ENCODE peak calls at places on chromosome 7, in nine cellular contexts. C is GM12878, D is hepatocyte, Q is A549, X is lung, A is SK-N-SH, Y is endothelial cell of umbilical vein, B is stomach, Z is right lobe of liver. P is an unnamed sample.
A peak's percentile ranks its signal among the peaks of the same experiment; 100 is the strongest.

GRCh38 chr7:155222046-155222445 is 75.6 kb upstream of the INSIG1 start:
- DNase-seq in C (no peak), D (no peak), Q (no peak), X (no peak), A (no peak), Y (no peak), B (no peak), Z (no peak), P (no peak)

GRCh38 chr7:98831641-98832221 is 38.1 kb downstream of the TMEM130 start:
- DNase-seq in C (no peak), D (no peak), Q (no peak), X (no peak), A (peak; percentile 69), Y (peak; percentile 18), B (no peak), Z (no peak), P (no peak)

GRCh38 chr7:85764034-85764433 is 577.2 kb upstream of the SEMA3D start:
- DNase-seq in C (no peak), D (no peak), Q (no peak), X (no peak), A (no peak), Y (no peak), B (no peak), Z (no peak), P (no peak)

GRCh38 chr7:39811161-39811614 is 138.9 kb upstream of the CDK13 start:
- DNase-seq in C (no peak), D (no peak), Q (no peak), X (no peak), A (peak; percentile 81), Y (no peak), B (no peak), Z (no peak), P (no peak)

GRCh38 chr7:135710417-135711138 is 17.4 kb downstream of the SLC13A4 start:
- DNase-seq in C (no peak), D (peak; percentile 16), Q (peak; percentile 46), X (no peak), A (peak; percentile 83), Y (no peak), B (no peak), Z (no peak), P (no peak)

GRCh38 chr7:129247087-129247486 is 22.3 kb downstream of the AHCYL2 start:
- DNase-seq in C (no peak), D (no peak), Q (no peak), X (no peak), A (no peak), Y (peak; percentile 17), B (no peak), Z (no peak), P (no peak)

GRCh38 chr7:158018971-158019645 is 568.5 kb downstream of the PTPRN2 start:
- DNase-seq in C (no peak), D (no peak), Q (no peak), X (no peak), A (no peak), Y (no peak), B (peak; percentile 17), Z (no peak), P (no peak)

GRCh38 chr7:2586326-2587020 is 27.7 kb downstream of the IQCE start:
- DNase-seq in C (no peak), D (no peak), Q (no peak), X (no peak), A (no peak), Y (no peak), B (no peak), Z (no peak), P (no peak)

GRCh38 chr7:44974549-44974948 is 4.3 kb downstream of the MYO1G start:
- DNase-seq in C (no peak), D (no peak), Q (no peak), X (no peak), A (no peak), Y (no peak), B (no peak), Z (no peak), P (no peak)

GRCh38 chr7:158475036-158475678 is 112.5 kb downstream of the PTPRN2 start:
- DNase-seq in C (no peak), D (no peak), Q (no peak), X (no peak), A (no peak), Y (no peak), B (no peak), Z (no peak), P (no peak)

GRCh38 chr7:17239046-17239445 is 59.4 kb upstream of the AHR start:
- DNase-seq in C (no peak), D (no peak), Q (no peak), X (no peak), A (no peak), Y (peak; percentile 27), B (no peak), Z (no peak), P (no peak)

GRCh38 chr7:28389504-28390385 is 22.6 kb upstream of the CREB5 start:
- DNase-seq in C (no peak), D (peak; percentile 86), Q (no peak), X (no peak), A (peak; percentile 44), Y (peak; percentile 76), B (no peak), Z (no peak), P (peak; percentile 37)

GRCh38 chr7:117230276-117231046 is 92.4 kb downstream of the WNT2 start:
- DNase-seq in C (peak; percentile 66), D (no peak), Q (no peak), X (no peak), A (no peak), Y (no peak), B (no peak), Z (no peak), P (no peak)

GRCh38 chr7:80140388-80140787 is 5.8 kb downstream of the GNAI1 start:
- DNase-seq in C (no peak), D (no peak), Q (no peak), X (no peak), A (no peak), Y (no peak), B (no peak), Z (no peak), P (no peak)

DNA sequence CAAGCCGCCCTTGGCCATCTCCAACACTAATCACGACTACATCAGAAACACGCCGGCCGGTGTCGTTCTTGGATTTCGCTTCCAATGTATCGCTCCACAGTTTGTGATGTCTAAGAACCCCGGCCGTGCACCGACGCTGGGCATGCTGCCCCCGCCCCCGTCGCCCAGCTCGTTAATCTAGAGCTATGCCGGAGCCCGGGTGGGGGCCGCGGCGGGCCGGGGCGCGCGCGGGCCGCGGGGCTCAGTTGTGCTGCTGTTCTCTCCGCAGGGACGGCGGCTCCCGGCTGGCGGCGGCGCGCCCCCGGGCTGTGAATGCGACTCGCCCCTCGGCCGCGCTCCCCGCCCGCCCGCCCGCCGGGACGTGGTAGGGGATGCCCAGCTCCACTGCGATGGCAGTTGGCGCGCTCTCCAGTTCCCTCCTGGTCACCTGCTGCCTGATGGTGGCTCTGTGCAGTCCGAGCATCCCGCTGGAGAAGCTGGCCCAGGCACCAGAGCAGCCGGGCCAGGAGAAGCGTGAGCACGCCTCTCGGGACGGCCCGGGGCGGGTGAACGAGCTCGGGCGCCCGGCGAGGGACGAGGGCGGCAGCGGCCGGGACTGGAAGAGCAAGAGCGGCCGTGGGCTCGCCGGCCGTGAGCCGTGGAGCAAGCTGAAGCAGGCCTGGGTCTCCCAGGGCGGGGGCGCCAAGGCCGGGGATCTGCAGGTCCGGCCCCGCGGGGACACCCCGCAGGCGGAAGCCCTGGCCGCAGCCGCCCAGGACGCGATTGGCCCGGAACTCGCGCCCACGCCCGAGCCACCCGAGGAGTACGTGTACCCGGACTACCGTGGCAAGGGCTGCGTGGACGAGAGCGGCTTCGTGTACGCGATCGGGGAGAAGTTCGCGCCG is 1.9 kb downstream of the VWC2 start:
- DNase-seq in C (no peak), D (peak; percentile 27), Q (no peak), X (no peak), A (peak; percentile 31), Y (no peak), B (no peak), Z (no peak), P (no peak)
- H3K4me3 ChIP-seq in C (no peak overlapping the region), D (no peak overlapping the region), Q (no peak overlapping the region), X (peak overlapping the region; percentile 29), A (no peak overlapping the region), Y (no peak overlapping the region), B (peak overlapping the region; percentile 44), Z (no peak overlapping the region), P (no peak overlapping the region)

GRCh38 chr7:24334012-24334411 is 50.0 kb downstream of the NPY start:
- DNase-seq in C (no peak), D (no peak), Q (no peak), X (no peak), A (no peak), Y (no peak), B (no peak), Z (no peak), P (no peak)
- TF ChIP-seq CTCF in C (no peak), D (no peak), Q (no peak), X (no peak), A (no peak), Y (no peak), B (no peak), Z (no peak), P (no peak)

GRCh38 chr7:150565239-150565638 is 2.0 kb upstream of the GIMAP4 start:
- DNase-seq in C (no peak), D (no peak), Q (no peak), X (no peak), A (no peak), Y (no peak), B (no peak), Z (no peak), P (no peak)
- H3K4me3 ChIP-seq in C (no peak overlapping the region), D (no peak overlapping the region), Q (no peak overlapping the region), X (no peak overlapping the region), A (no peak overlapping the region), Y (no peak overlapping the region), B (no peak overlapping the region), Z (no peak overlapping the region), P (no peak overlapping the region)

GRCh38 chr7:50667338-50667737 is 102.1 kb upstream of the DDC start:
- DNase-seq in C (no peak), D (no peak), Q (no peak), X (no peak), A (no peak), Y (peak; percentile 90), B (peak; percentile 83), Z (peak; percentile 79), P (no peak)

GRCh38 chr7:50666124-50666496 is 100.9 kb upstream of the DDC start:
- DNase-seq in C (no peak), D (no peak), Q (no peak), X (no peak), A (no peak), Y (no peak), B (no peak), Z (no peak), P (no peak)

GRCh38 chr7:50669890-50670289 is 104.7 kb upstream of the DDC start:
- DNase-seq in C (no peak), D (no peak), Q (no peak), X (no peak), A (no peak), Y (no peak), B (no peak), Z (no peak), P (no peak)

GRCh38 chr7:50665403-50666123 is 100.4 kb upstream of the DDC start:
- DNase-seq in C (no peak), D (no peak), Q (no peak), X (no peak), A (no peak), Y (no peak), B (no peak), Z (no peak), P (no peak)

DNA sequence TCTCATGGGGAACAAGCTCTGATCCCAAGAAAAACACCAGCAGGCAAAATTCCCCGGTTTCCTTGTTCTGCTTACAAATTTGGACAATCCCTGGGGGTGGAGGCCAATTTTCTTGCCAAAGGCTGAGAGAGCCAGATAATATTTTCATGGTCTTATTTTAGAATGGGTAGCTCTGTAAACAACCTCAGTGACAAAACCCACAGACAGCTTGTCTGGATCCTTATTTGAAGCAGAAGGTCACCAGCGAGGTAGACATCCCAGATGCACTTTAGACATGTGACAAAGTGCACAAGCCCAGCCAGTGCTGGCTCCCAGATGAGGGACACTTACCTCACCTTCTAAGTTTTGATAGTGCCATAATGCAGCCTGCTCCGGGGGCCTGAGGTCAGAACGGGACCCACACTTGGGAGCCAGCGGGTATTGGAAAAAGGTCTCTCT is 102.6 kb upstream of the DDC start:
- DNase-seq in C (no peak), D (no peak), Q (no peak), X (no peak), A (no peak), Y (peak; percentile 80), B (no peak), Z (no peak), P (no peak)
- TF ChIP-seq CTCF in C (no peak), D (no peak), Q (no peak), X (no peak), A (no peak), Y (no peak), B (no peak), Z (no peak), P (no peak)